ENCODE peak calls at places on chromosomes 3 and 15, in five cellular contexts. U is stimulated activated CD8-positive, alpha-beta memory T cell treated with anti-CD3 and anti-CD28 coated beads, Interleukin-4, amount 100 ng/mL, for 48 hours; F is GM18507; V is cerebellar cortex; K is effector memory CD8-positive, alpha-beta T cell. D is an unnamed sample.

GRCh38 chr3:195040773-195041520 is 230.0 kb downstream of the XXYLT1 start:
- DNase-seq in U (no peak), F (no peak), V (no peak), K (no peak), D (no peak)

GRCh38 chr15:48052871-48053383 is 67.9 kb upstream of the SLC24A5 start:
- DNase-seq in U (no peak), F (no peak), V (no peak), K (no peak), D (no peak)

GRCh38 chr3:105093371-105093770 is 273.3 kb upstream of the ALCAM start:
- DNase-seq in U (no peak), F (no peak), V (no peak), K (no peak), D (no peak)

GRCh38 chr15:57505949-57506391 is 85.7 kb upstream of the MYZAP start:
- DNase-seq in U (no peak), F (no peak), V (no peak), K (no peak), D (peak)

GRCh38 chr3:155196131-155197075 is 97.1 kb downstream of the STRIT1 start:
- DNase-seq in U (no peak), F (no peak), V (no peak), K (no peak), D (no peak)

GRCh38 chr3:129558772-129559564 is 16.0 kb downstream of the H1-8 start:
- DNase-seq in U (no peak), F (no peak), V (no peak), K (no peak), D (no peak)

GRCh38 chr3:153856932-153857331 is 264.3 kb upstream of the ARHGEF26 start:
- DNase-seq in U (no peak), F (no peak), V (no peak), K (no peak), D (no peak)

GRCh38 chr15:29612096-29612495 is 210.2 kb downstream of the TJP1 start:
- DNase-seq in U (no peak), F (no peak), V (no peak), K (no peak), D (peak)

GRCh38 chr3:11134794-11135193 is 19.5 kb upstream of the HRH1 start:
- DNase-seq in U (no peak), F (no peak), V (no peak), K (no peak), D (no peak)

GRCh38 chr15:87498545-87498944 is 758.0 kb downstream of the NTRK3 start:
- DNase-seq in U (no peak), F (no peak), V (peak), K (no peak), D (no peak)

GRCh38 chr3:37779289-37780152 is 82.2 kb upstream of the CTDSPL start:
- DNase-seq in U (no peak), F (peak), V (peak), K (no peak), D (no peak)

GRCh38 chr3:189710620-189711388 is 79.6 kb downstream of the TP63 start:
- DNase-seq in U (no peak), F (no peak), V (no peak), K (no peak), D (peak)

GRCh38 chr3:115403791-115404190 is 219.5 kb upstream of the GAP43 start:
- DNase-seq in U (no peak), F (no peak), V (no peak), K (no peak), D (no peak)

GRCh38 chr3:48783304-48783703 is 64.4 kb downstream of the PRKAR2A start:
- DNase-seq in U (no peak), F (no peak), V (no peak), K (no peak), D (no peak)